ENCODE peak calls at places on chromosomes 3 and 15, in eight cellular contexts. R is activated CD8-positive, alpha-beta T cell treated with anti-CD3 and anti-CD28 coated beads, Interleukin-2, amount 10 ng/mL, durations not matched to agents 7 days and 5 days; H is heart left ventricle; C is EL; N is H54; B is stimulated activated CD4-positive, alpha-beta T cell treated with anti-CD3 and anti-CD28 coated beads, Interleukin-15, amount 100 ng/mL, for 48 hours; T is CD8-positive, alpha-beta memory T cell; Y is uterus. U is an unnamed sample.

GRCh38 chr3:175552929-175553328 is 693.8 kb downstream of the NAALADL2 start:
- DNase-seq in C (no peak), T (no peak), N (no peak), B (no peak), H (no peak), Y (no peak), R (no peak), U (no peak)

GRCh38 chr3:53103566-53104296 is 26.5 kb downstream of the RFT1 start:
- DNase-seq in N (no peak), Y (no peak), C (no peak), H (no peak), B (no peak), T (no peak), R (no peak), U (no peak)

GRCh38 chr3:41682996-41683395 is 278.9 kb downstream of the ULK4 start:
- DNase-seq in B (no peak), R (no peak), T (no peak), Y (no peak), C (peak), H (no peak), N (no peak), U (peak)

GRCh38 chr3:100665230-100665629 is 44.1 kb upstream of the TFG start:
- DNase-seq in Y (no peak), N (no peak), T (no peak), C (no peak), B (no peak), H (no peak), R (peak), U (no peak)

GRCh38 chr3:17686613-17687012 is 55.8 kb downstream of the TBC1D5 start:
- DNase-seq in Y (no peak), B (no peak), R (no peak), T (no peak), N (no peak), H (no peak), C (peak), U (no peak)

GRCh38 chr3:157027861-157028745 is 131.8 kb downstream of the CCNL1 start:
- DNase-seq in C (no peak), B (no peak), H (no peak), T (no peak), N (no peak), R (no peak), Y (no peak), U (peak)

GRCh38 chr15:61447981-61448380 is 218.9 kb upstream of the RORA start:
- DNase-seq in C (no peak), R (no peak), B (no peak), Y (no peak), T (no peak), N (no peak), H (no peak), U (no peak)

GRCh38 chr3:75078290-75078689 is 463.8 kb upstream of the CNTN3 start:
- DNase-seq in R (no peak), N (no peak), T (no peak), C (no peak), H (no peak), B (no peak), Y (no peak), U (no peak)

GRCh38 chr3:127286571-127287140 is 1.2 kb downstream of the PRR20G start:
- DNase-seq in N (peak), H (no peak), R (no peak), B (no peak), T (no peak), C (peak), Y (no peak), U (no peak)

GRCh38 chr3:120743081-120743365 is 479 bp downstream of the GTF2E1 start:
- DNase-seq in T (no peak), Y (no peak), R (no peak), C (peak), H (no peak), N (no peak), B (no peak), U (peak)

GRCh38 chr3:126781889-126782491 is 78.0 kb downstream of the CHCHD6 start:
- DNase-seq in R (no peak), C (peak), H (peak), N (peak), Y (peak), B (no peak), T (no peak), U (peak)

GRCh38 chr3:184739594-184740505 is 28.0 kb upstream of the MAGEF1 start:
- DNase-seq in H (no peak), C (no peak), R (no peak), Y (no peak), T (no peak), B (no peak), N (no peak), U (no peak)

U was measured in astrocyte.